ENCODE peak calls at places on chromosomes 16 and 17, in five cellular contexts. B is aorta, A is upper lobe of right lung, E is SK-N-SH, K is adrenal gland. U is an unnamed sample.

GRCh38 chr17:48330386-48330785 is 99.6 kb downstream of the SKAP1 start:
- DNase-seq in B (no peak), A (no peak), E (no peak), K (no peak), U (no peak)

GRCh38 chr16:19354371-19354770 is 63.3 kb upstream of the TMC5 start:
- DNase-seq in B (no peak), A (no peak), E (no peak), K (no peak), U (no peak)

GRCh38 chr16:87742781-87743490 is 22.9 kb downstream of the KLHDC4 start:
- DNase-seq in B (no peak), A (no peak), E (no peak), K (no peak), U (no peak)

GRCh38 chr17:8985054-8985701 is 19.7 kb upstream of the PIK3R5 start:
- DNase-seq in B (no peak), A (no peak), E (no peak), K (no peak), U (no peak)

GRCh38 chr17:78449983-78450382 is 71.5 kb downstream of the PGS1 start:
- DNase-seq in B (no peak), A (no peak), E (no peak), K (no peak), U (no peak)

GRCh38 chr16:75653926-75654325 is 6.4 kb downstream of the TERF2IP start:
- DNase-seq in B (no peak), A (no peak), E (peak), K (no peak), U (no peak)

GRCh38 chr17:16129844-16130243 is 85.5 kb downstream of the NCOR1 start:
- DNase-seq in B (no peak), A (no peak), E (no peak), K (no peak), U (no peak)

GRCh38 chr17:65855245-65855644 is 293.8 kb upstream of the AXIN2 start:
- DNase-seq in B (no peak), A (no peak), E (no peak), K (no peak), U (no peak)

GRCh38 chr16:9232102-9232501 is 140.7 kb downstream of the HAPSTR1 start:
- DNase-seq in B (no peak), A (no peak), E (no peak), K (no peak), U (no peak)

DNA sequence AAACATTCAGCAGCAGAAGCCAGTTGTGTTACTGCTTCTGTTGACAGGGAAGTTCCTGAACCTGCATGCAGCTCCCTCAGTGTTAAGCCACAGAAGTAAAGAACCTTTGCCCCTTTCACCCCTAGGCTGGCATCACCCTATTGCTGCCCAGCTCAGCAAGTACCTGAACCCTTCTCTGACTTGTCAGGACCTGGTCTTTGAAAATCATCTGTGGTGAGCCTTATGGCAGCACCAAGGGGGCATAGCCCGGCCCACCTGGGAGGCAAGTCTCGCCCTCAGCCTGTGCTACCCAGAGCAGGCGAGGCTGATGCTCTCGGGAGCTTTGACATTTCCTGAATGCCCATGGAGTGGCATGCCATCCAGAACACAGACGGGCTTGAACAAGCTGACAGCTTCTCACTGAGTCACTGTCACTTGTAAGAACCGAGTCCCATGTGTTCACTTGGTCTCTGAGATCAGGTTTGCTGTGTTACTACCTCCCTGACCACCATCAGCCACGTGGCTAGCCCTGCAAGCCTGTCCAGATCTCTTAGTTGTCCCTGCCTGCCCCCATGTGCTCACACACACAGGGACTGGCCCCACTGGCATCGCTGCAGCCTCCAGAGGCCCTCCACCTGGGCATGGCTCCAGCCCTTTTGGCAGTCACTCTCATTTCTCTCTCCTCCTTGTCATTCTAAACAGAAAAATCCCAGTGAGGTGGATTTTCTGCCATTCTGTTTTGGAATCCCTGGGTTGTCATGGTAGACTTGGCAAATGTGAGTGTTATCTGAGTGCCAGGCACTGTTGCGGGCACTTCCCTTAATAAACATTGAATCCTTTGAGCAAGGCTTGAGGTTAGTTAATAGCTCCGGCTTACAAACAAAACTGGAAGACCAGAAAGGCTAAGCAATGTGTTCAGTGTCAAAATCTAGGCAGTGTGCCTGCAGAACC is 2.9 kb upstream of the CARMIL2 start:
- DNase-seq in B (peak), A (peak), E (no peak), K (peak), U (peak)
- H3K27ac ChIP-seq in B (no peak), A (peak), E (no peak), K (no peak), U (peak)

DNA sequence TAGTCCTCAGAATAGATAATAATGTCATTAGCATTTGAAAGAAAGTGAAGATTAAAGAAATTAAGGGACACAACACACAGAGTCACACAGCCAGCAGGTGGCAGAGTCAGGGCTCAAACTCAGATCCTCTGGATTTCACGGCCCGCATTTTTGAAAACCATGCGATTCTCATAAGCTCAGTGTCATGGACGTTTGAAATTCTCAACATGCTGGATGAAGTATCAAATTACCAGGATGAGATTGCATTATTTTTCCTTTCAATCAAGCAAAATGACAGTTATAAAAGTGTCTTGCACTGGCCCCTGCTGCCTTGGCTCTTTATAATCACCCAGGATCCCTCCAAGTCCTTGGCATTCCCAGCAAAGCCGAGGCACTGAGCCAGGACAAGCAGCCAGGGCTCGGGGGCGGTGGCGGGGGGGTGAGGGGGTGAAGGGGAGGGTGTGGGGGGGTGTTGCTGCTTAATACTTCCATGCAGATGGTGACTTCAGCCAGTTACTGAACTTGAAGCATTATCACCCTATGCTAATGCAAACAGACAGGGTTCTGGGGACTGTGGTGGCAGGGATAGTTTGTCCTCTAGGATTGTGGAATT is 6.6 kb upstream of the BMERB1 start:
- DNase-seq in B (peak), A (peak), E (peak), K (peak), U (peak)
- H3K4me3 ChIP-seq in B (no peak), A (no peak), E (no peak), K (no peak), U (no peak)

DNA sequence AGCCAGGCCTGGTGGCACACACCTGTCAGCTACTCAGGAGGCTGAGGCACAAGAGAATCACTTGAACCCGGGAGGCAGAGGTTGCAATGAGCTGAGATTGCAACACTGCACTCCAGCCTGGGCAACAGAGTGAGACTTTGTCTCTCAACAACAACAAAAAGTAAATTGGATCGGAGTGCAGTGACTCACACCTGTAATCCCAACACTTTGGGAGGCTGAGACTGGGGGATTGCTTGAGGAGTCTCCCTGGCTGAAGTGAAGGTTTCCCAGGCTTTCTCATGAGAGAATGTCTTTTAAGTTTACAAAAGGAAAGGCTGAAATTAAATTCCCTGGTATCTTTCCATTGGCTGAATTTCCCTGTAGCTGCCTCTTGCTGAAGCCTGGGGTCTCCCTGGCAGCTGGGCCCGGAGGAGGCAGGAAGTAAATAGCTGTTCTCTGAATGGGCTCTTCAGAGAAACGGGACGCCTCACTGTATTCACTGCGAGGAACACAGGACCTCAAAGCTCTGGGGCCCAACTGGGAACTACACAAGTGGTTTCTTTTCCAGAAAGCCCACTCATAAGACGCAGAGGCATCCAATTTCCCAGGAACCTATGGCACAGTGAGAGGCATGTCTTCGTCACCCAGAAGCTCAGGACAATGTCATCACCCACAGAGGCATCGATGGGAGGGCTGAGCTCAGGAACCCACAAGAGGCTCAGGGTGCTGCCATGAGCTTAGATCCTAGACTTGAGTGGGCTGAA is 77.4 kb upstream of the SMURF2 start:
- DNase-seq in B (no peak), A (no peak), E (no peak), K (no peak), U (no peak)
- H3K27ac ChIP-seq in B (no peak), A (peak), E (no peak), K (no peak), U (peak)

GRCh38 chr16:3174618-3175148 is 13.3 kb upstream of the OR1F1 start:
- DNase-seq in B (no peak), A (no peak), E (no peak), K (no peak), U (peak)

GRCh38 chr16:3171855-3172593 is 16.0 kb upstream of the OR1F1 start:
- DNase-seq in B (no peak), A (no peak), E (peak), K (no peak), U (peak)

GRCh38 chr16:3173892-3174617 is 13.9 kb upstream of the OR1F1 start:
- DNase-seq in B (no peak), A (no peak), E (peak), K (no peak), U (peak)

GRCh38 chr16:3171181-3171854 is 16.7 kb upstream of the OR1F1 start:
- DNase-seq in B (no peak), A (no peak), E (peak), K (no peak), U (peak)

DNA sequence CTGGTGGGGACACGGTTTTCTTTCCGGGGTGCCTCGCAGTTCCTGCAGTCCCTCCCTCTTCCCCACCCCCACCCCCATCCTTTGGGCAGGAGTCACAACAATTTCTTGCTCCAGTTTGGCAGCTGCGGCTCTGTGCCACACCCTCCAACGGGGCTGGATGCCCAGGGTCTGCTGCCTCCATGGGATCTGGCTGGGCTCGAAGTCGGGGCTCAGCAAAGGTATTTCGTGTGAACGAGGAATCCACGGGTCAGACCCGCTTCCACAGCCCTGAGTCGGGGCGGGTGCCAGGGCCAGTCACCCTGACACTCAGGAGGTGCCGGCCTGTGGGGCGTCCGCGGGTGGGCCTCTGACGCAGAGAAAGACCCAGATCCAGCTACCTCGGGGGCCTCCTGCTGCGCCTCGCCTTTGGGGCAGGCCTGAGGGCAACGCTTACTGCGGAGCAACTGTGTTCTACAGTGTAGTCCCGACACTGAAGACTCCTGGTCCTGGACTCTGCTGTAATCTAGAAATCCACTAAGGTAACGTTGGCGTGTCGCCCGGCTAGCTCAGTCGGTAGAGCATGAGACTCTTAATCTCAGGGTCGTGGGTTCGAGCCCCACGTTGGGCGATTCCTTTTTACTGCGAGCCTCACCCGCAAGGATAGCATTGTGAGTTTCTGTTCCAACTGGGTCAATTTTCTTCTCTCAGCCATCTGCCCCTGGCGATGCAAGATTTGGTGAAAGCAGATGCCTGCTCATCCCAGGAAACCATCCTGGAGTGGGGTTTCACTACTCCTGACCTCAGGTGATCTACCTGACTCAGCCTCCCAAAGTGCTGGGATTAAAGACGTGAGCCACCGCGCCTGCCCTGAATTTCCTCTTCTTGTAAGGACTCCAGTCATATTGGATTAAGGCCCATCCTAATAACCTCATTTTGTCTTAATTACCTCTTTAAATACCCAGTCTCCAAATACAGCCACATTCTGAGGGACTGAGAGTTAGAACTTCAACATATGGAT is 12.5 kb upstream of the OR1F1 start:
- DNase-seq in B (no peak), A (no peak), E (no peak), K (no peak), U (peak)
- H3K4me3 ChIP-seq in B (no peak), A (no peak), E (peak), K (no peak), U (no peak)

DNA sequence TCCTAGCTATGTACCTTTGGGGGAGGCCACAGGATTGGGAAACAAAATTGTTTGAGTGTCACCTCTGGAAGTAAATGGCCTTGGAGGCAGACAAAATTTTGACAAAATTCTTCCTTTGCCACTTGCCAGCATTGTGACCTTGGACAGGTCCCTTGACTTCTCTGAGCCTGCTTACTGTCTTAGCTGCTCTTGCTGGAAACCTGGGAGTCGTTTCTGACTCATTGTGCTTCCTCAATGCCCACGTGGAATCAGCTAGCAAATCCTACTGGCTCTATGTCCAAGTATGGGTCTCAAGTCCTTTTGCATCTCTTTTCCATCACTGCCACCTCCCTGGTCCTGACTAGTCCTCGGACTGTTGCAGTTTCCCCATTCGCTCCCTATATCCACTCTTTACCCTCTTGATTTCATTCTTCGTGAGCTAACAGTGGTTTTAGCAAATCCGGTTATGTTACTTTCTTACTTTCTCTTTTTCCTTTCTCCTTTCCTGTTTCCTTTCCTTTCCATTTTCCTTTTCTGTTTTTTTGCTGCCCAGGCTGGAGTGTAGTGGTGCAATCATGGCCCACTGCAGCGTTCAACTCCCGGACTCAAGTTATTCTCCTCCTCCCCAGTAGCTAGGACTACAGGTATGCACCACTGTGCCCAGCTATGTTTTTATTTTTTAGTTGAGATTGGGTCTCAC is 68.1 kb upstream of the LGALS9 start:
- DNase-seq in B (no peak), A (no peak), E (no peak), K (no peak), U (no peak)
- H3K27ac ChIP-seq in B (no peak), A (no peak), E (no peak), K (peak), U (peak)

DNA sequence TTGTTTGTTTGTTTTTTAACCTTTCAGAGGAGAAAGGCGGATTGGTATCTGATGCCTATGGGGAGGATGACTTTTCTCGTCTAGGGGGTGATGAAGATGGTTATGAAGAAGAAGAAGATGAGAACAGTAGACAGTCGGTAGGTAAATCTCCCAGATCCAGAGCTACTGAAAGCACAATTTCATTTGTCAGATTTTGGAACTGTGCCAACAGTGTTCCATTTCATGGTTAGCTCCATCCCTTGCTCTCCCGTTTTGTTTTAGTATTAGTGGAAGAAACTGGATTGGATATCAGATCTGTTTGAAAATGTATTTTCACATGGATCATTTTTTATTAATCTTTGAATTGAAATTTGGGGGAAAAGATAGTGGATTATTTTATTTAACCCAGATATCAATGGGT is 1.4 kb downstream of the SAP30BP start:
- DNase-seq in B (no peak), A (no peak), E (no peak), K (no peak), U (no peak)
- H3K4me3 ChIP-seq in B (peak), A (no peak), E (peak), K (no peak), U (peak)

GRCh38 chr17:63972796-63973195 is at the start of gene SCN4A:
- DNase-seq in B (no peak), A (no peak), E (no peak), K (no peak), U (no peak)

GRCh38 chr17:63973247-63973646 is 529 bp upstream of the SCN4A start:
- DNase-seq in B (no peak), A (no peak), E (no peak), K (no peak), U (no peak)

GRCh38 chr17:63967953-63968352 is 4.8 kb downstream of the SCN4A start:
- DNase-seq in B (no peak), A (no peak), E (no peak), K (no peak), U (no peak)

GRCh38 chr17:63966646-63967265 is 6.0 kb downstream of the SCN4A start:
- DNase-seq in B (no peak), A (no peak), E (no peak), K (no peak), U (no peak)

GRCh38 chr17:63969278-63969677 is 3.4 kb downstream of the SCN4A start:
- DNase-seq in B (no peak), A (no peak), E (no peak), K (no peak), U (no peak)
- H3K27ac ChIP-seq in B (no peak), A (no peak), E (no peak), K (no peak), U (no peak)

DNA sequence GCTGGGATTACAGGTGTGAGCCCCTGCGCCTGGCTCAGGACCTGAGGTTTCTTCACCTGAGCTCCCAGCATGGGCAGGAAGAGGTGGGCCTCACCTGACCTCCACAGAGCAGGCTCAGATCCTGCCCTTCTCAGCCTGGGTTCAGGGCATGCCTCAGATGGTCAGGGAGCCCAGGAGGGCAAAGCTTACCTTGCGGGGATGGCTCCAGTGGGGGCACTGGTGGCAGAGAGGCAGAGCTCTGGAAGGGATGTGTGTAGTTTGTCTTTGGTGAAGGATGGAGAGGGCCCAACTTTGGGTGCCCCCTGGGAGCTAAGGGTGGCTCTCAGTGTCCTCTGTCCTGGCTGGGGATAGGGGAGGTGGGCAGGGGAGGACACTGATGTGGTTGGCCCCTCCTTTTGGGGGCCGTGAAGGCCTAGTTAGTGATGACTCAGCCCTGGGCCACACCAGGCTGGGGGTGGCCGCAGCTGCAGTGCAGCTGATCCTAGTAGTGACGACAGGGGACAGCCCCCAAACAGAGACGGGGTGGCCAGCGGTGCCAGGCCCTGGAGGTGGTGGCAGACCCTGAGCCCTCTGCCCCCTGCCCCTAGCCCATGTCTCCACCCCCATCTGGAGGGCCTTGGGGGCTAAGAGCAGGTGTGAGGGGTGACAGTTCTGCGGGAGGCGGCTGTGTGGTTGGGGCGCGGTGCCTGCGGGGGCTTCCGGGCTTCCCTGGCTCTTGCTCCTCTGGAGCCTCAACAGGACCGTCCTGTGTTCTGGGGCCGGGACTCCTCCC is 5.8 kb downstream of the NHERF2 start:
- DNase-seq in B (no peak), A (no peak), E (no peak), K (no peak), U (no peak)
- H3K4me3 ChIP-seq in B (no peak), A (peak), E (no peak), K (no peak), U (peak)

GRCh38 chr16:23410176-23410575 is 42.8 kb downstream of the COG7 start:
- DNase-seq in B (no peak), A (no peak), E (no peak), K (no peak), U (no peak)
- H3K27ac ChIP-seq in B (no peak), A (no peak), E (no peak), K (no peak), U (peak)

U was measured in lower lobe of right lung.